ENCODE peak calls at places on chromosomes 11 and 22, in nine cellular contexts. U is fibroblast of the conjunctiva; J is amniotic stem cell; B is NCI-H187; A is germinal center; N is dorsolateral prefrontal cortex; D is H54; M is transverse colon; I is stimulated activated CD8-positive, alpha-beta memory T cell treated with anti-CD3 and anti-CD28 coated beads, Interleukin-7, amount 100 ng/mL, for 1 hour. Y is an unnamed sample.

GRCh38 chr11:44680982-44681597 is 45.7 kb upstream of the TSPAN18 start:
- DNase-seq in U (no peak), J (no peak), B (no peak), A (no peak), N (no peak), D (no peak), M (no peak), I (no peak), Y (no peak)

GRCh38 chr11:45816614-45817013 is 11.7 kb downstream of the SLC35C1 start:
- DNase-seq in U (no peak), J (no peak), B (no peak), A (no peak), N (peak), D (no peak), M (peak), I (no peak), Y (no peak)

GRCh38 chr11:11163256-11163655 is 189.8 kb downstream of the CSNK2A3 start:
- DNase-seq in U (no peak), J (no peak), B (no peak), A (no peak), N (no peak), D (peak), M (no peak), I (no peak), Y (no peak)

GRCh38 chr11:2256293-2256913 is 14.0 kb downstream of the ASCL2 start:
- DNase-seq in U (no peak), J (no peak), B (no peak), A (no peak), N (no peak), D (no peak), M (no peak), I (no peak), Y (no peak)

GRCh38 chr11:8905528-8906165 is 5.3 kb upstream of the AKIP1 start:
- DNase-seq in U (peak), J (peak), B (no peak), A (no peak), N (no peak), D (no peak), M (no peak), I (no peak), Y (no peak)

GRCh38 chr11:91396243-91397133 is 828.1 kb upstream of the FAT3 start:
- DNase-seq in U (no peak), J (no peak), B (no peak), A (no peak), N (no peak), D (no peak), M (no peak), I (no peak), Y (no peak)

GRCh38 chr11:92838655-92839334 is 130.7 kb upstream of the MTNR1B start:
- DNase-seq in U (no peak), J (no peak), B (peak), A (no peak), N (no peak), D (no peak), M (no peak), I (no peak), Y (no peak)

GRCh38 chr11:75785187-75785586 is 16.6 kb downstream of the DGAT2 start:
- DNase-seq in U (no peak), J (no peak), B (no peak), A (no peak), N (no peak), D (no peak), M (no peak), I (no peak), Y (no peak)

GRCh38 chr11:113782134-113782533 is 2.5 kb downstream of the CLDN25 start:
- DNase-seq in U (no peak), J (no peak), B (no peak), A (no peak), N (no peak), D (no peak), M (no peak), I (no peak), Y (no peak)

GRCh38 chr11:115869780-115870431 is 365.7 kb upstream of the CADM1 start:
- DNase-seq in U (no peak), J (no peak), B (peak), A (peak), N (no peak), D (peak), M (peak), I (no peak), Y (peak)

GRCh38 chr11:92735039-92735438 is 234.4 kb upstream of the MTNR1B start:
- DNase-seq in U (no peak), J (no peak), B (no peak), A (peak), N (no peak), D (no peak), M (no peak), I (no peak), Y (no peak)

GRCh38 chr11:85854557-85855340 is 434 bp upstream of the CCDC83 start:
- DNase-seq in U (peak), J (peak), B (peak), A (peak), N (peak), D (peak), M (peak), I (peak), Y (peak)

GRCh38 chr11:92482502-92482901 is 257.9 kb downstream of the FAT3 start:
- DNase-seq in U (no peak), J (no peak), B (no peak), A (no peak), N (no peak), D (no peak), M (no peak), I (no peak), Y (no peak)

GRCh38 chr11:83537131-83537610 is 251.0 kb upstream of the CCDC90B start:
- DNase-seq in U (no peak), J (no peak), B (no peak), A (no peak), N (peak), D (no peak), M (no peak), I (no peak), Y (no peak)

GRCh38 chr11:15158351-15159015 is 43.8 kb downstream of the INSC start:
- DNase-seq in U (peak), J (no peak), B (no peak), A (no peak), N (no peak), D (peak), M (no peak), I (no peak), Y (no peak)

GRCh38 chr11:87425943-87426342 is 388.2 kb downstream of the TMEM135 start:
- DNase-seq in U (no peak), J (peak), B (no peak), A (no peak), N (no peak), D (no peak), M (no peak), I (no peak), Y (peak)

GRCh38 chr11:131595812-131596211 is 225.4 kb downstream of the NTM start:
- DNase-seq in U (no peak), J (no peak), B (no peak), A (no peak), N (no peak), D (no peak), M (no peak), I (no peak), Y (no peak)

GRCh38 chr22:49524362-49524761 is 303.3 kb downstream of the BRD1 start:
- DNase-seq in U (no peak), J (no peak), B (no peak), A (no peak), N (no peak), D (no peak), M (no peak), I (no peak), Y (no peak)

GRCh38 chr11:104858882-104859735 is 39.2 kb downstream of the CASP12 start:
- DNase-seq in U (no peak), J (no peak), B (no peak), A (peak), N (peak), D (no peak), M (no peak), I (no peak), Y (no peak)

GRCh38 chr11:14904745-14905103 is 12.7 kb upstream of the CYP2R1 start:
- DNase-seq in U (peak), J (no peak), B (no peak), A (peak), N (peak), D (no peak), M (peak), I (peak), Y (no peak)

GRCh38 chr11:62732830-62733229 is 4.5 kb downstream of the TTC9C start:
- DNase-seq in U (peak), J (no peak), B (no peak), A (no peak), N (no peak), D (no peak), M (no peak), I (no peak), Y (peak)

GRCh38 chr11:36945384-36945783 is 347.3 kb upstream of the RAG2 start:
- DNase-seq in U (no peak), J (no peak), B (no peak), A (no peak), N (no peak), D (no peak), M (no peak), I (no peak), Y (no peak)

GRCh38 chr22:27756212-27756660 is 45.3 kb downstream of the MN1 start:
- DNase-seq in U (no peak), J (no peak), B (no peak), A (no peak), N (no peak), D (no peak), M (no peak), I (no peak), Y (no peak)

GRCh38 chr11:134453441-134453840 is 41.4 kb upstream of the B3GAT1 start:
- DNase-seq in U (no peak), J (no peak), B (no peak), A (no peak), N (no peak), D (no peak), M (no peak), I (no peak), Y (no peak)

GRCh38 chr11:12276356-12276755 is 101.0 kb upstream of the PARVA start:
- DNase-seq in U (no peak), J (no peak), B (peak), A (no peak), N (no peak), D (no peak), M (no peak), I (no peak), Y (peak)